ENCODE peak calls at places on chromosomes 1 and 21, in five cellular contexts. One of them, this sample, is unnamed.

GRCh38 chr1:74652711-74653131 is 20.9 kb downstream of the ERICH3 start:
- DNase-seq in type B pancreatic cell: no peak
- DNase-seq in heart right ventricle: no peak
- DNase-seq in endothelial cell of umbilical vein: no peak
- DNase-seq in prostate gland: no peak
- DNase-seq in this sample: peak; percentile 76

GRCh38 chr1:12168451-12169160 is 1.8 kb downstream of the TNFRSF1B start:
- DNase-seq in type B pancreatic cell: no peak
- DNase-seq in heart right ventricle: peak; percentile 45
- DNase-seq in endothelial cell of umbilical vein: no peak
- DNase-seq in prostate gland: no peak
- DNase-seq in this sample: no peak

GRCh38 chr1:19596719-19597462 is 47.2 kb upstream of the NBL1 start:
- DNase-seq in type B pancreatic cell: peak; percentile 95
- DNase-seq in heart right ventricle: peak; percentile 94
- DNase-seq in endothelial cell of umbilical vein: peak; percentile 97
- DNase-seq in prostate gland: peak; percentile 96
- DNase-seq in this sample: peak; percentile 90

GRCh38 chr1:58047265-58047858 is 499.2 kb downstream of the OMA1 start:
- DNase-seq in type B pancreatic cell: no peak
- DNase-seq in heart right ventricle: peak; percentile 27
- DNase-seq in endothelial cell of umbilical vein: peak; percentile 9
- DNase-seq in prostate gland: no peak
- DNase-seq in this sample: peak; percentile 53

GRCh38 chr1:22127248-22127647 is 15.6 kb downstream of the WNT4 start:
- DNase-seq in type B pancreatic cell: no peak
- DNase-seq in heart right ventricle: no peak
- DNase-seq in endothelial cell of umbilical vein: no peak
- DNase-seq in prostate gland: no peak
- DNase-seq in this sample: no peak

GRCh38 chr21:41743321-41744027 is 23.4 kb downstream of the RIPK4 start:
- DNase-seq in type B pancreatic cell: no peak
- DNase-seq in heart right ventricle: no peak
- DNase-seq in endothelial cell of umbilical vein: no peak
- DNase-seq in prostate gland: no peak
- DNase-seq in this sample: no peak

GRCh38 chr21:14959343-14959742 is 105.5 kb downstream of the NRIP1 start:
- DNase-seq in type B pancreatic cell: no peak
- DNase-seq in heart right ventricle: no peak
- DNase-seq in endothelial cell of umbilical vein: no peak
- DNase-seq in prostate gland: no peak
- DNase-seq in this sample: no peak

GRCh38 chr1:41758490-41758889 is 160.2 kb downstream of the HIVEP3 start:
- DNase-seq in type B pancreatic cell: no peak
- DNase-seq in heart right ventricle: no peak
- DNase-seq in endothelial cell of umbilical vein: no peak
- DNase-seq in prostate gland: no peak
- DNase-seq in this sample: no peak

GRCh38 chr1:111406325-111406768 is 21.2 kb downstream of the OVGP1 start:
- DNase-seq in type B pancreatic cell: no peak
- DNase-seq in heart right ventricle: no peak
- DNase-seq in endothelial cell of umbilical vein: peak; percentile 83
- DNase-seq in prostate gland: peak; percentile 91
- DNase-seq in this sample: peak; percentile 44

GRCh38 chr1:19734056-19734455 is 65.7 kb downstream of the TMCO4 start:
- DNase-seq in type B pancreatic cell: no peak
- DNase-seq in heart right ventricle: no peak
- DNase-seq in endothelial cell of umbilical vein: no peak
- DNase-seq in prostate gland: no peak
- DNase-seq in this sample: no peak

GRCh38 chr1:31944205-31945089 is 6.3 kb upstream of the PTP4A2 start:
- DNase-seq in type B pancreatic cell: peak; percentile 84
- DNase-seq in heart right ventricle: peak; percentile 91
- DNase-seq in endothelial cell of umbilical vein: peak; percentile 86
- DNase-seq in prostate gland: peak; percentile 66
- DNase-seq in this sample: peak; percentile 89

GRCh38 chr1:109386054-109386717 is 11.5 kb downstream of the SORT1 start:
- DNase-seq in type B pancreatic cell: no peak
- DNase-seq in heart right ventricle: no peak
- DNase-seq in endothelial cell of umbilical vein: no peak
- DNase-seq in prostate gland: no peak
- DNase-seq in this sample: no peak

GRCh38 chr1:246117066-246117791 is 389.9 kb downstream of the SMYD3 start:
- DNase-seq in type B pancreatic cell: no peak
- DNase-seq in heart right ventricle: no peak
- DNase-seq in endothelial cell of umbilical vein: peak; percentile 70
- DNase-seq in prostate gland: no peak
- DNase-seq in this sample: peak; percentile 67

GRCh38 chr1:16443975-16444745 is 3.6 kb downstream of the NECAP2 start:
- DNase-seq in type B pancreatic cell: no peak
- DNase-seq in heart right ventricle: no peak
- DNase-seq in endothelial cell of umbilical vein: no peak
- DNase-seq in prostate gland: no peak
- DNase-seq in this sample: no peak

GRCh38 chr1:155504207-155504606 is 58.4 kb downstream of the ASH1L start:
- DNase-seq in type B pancreatic cell: no peak
- DNase-seq in heart right ventricle: no peak
- DNase-seq in endothelial cell of umbilical vein: peak; percentile 45
- DNase-seq in prostate gland: no peak
- DNase-seq in this sample: peak; percentile 9

GRCh38 chr1:155513300-155513926 is 49.2 kb downstream of the ASH1L start:
- DNase-seq in type B pancreatic cell: no peak
- DNase-seq in heart right ventricle: no peak
- DNase-seq in endothelial cell of umbilical vein: no peak
- DNase-seq in prostate gland: no peak
- DNase-seq in this sample: no peak

GRCh38 chr1:155509064-155509463 is 53.5 kb downstream of the ASH1L start:
- DNase-seq in type B pancreatic cell: no peak
- DNase-seq in heart right ventricle: no peak
- DNase-seq in endothelial cell of umbilical vein: no peak
- DNase-seq in prostate gland: no peak
- DNase-seq in this sample: no peak

GRCh38 chr1:155507960-155508359 is 54.6 kb downstream of the ASH1L start:
- DNase-seq in type B pancreatic cell: no peak
- DNase-seq in heart right ventricle: no peak
- DNase-seq in endothelial cell of umbilical vein: no peak
- DNase-seq in prostate gland: no peak
- DNase-seq in this sample: no peak
- TF ChIP-seq CTCF in type B pancreatic cell: no peak
- TF ChIP-seq CTCF in heart right ventricle: no peak
- TF ChIP-seq CTCF in endothelial cell of umbilical vein: no peak
- TF ChIP-seq CTCF in prostate gland: no peak
- TF ChIP-seq CTCF in this sample: no peak

GRCh38 chr1:207888647-207889046 is 22.3 kb downstream of the CD34 start:
- DNase-seq in type B pancreatic cell: no peak
- DNase-seq in heart right ventricle: peak; percentile 53
- DNase-seq in endothelial cell of umbilical vein: peak; percentile 26
- DNase-seq in prostate gland: no peak
- DNase-seq in this sample: no peak
- TF ChIP-seq CTCF in type B pancreatic cell: peak; percentile 46
- TF ChIP-seq CTCF in heart right ventricle: no peak
- TF ChIP-seq CTCF in endothelial cell of umbilical vein: peak; percentile 27
- TF ChIP-seq CTCF in prostate gland: no peak
- TF ChIP-seq CTCF in this sample: no peak

DNA sequence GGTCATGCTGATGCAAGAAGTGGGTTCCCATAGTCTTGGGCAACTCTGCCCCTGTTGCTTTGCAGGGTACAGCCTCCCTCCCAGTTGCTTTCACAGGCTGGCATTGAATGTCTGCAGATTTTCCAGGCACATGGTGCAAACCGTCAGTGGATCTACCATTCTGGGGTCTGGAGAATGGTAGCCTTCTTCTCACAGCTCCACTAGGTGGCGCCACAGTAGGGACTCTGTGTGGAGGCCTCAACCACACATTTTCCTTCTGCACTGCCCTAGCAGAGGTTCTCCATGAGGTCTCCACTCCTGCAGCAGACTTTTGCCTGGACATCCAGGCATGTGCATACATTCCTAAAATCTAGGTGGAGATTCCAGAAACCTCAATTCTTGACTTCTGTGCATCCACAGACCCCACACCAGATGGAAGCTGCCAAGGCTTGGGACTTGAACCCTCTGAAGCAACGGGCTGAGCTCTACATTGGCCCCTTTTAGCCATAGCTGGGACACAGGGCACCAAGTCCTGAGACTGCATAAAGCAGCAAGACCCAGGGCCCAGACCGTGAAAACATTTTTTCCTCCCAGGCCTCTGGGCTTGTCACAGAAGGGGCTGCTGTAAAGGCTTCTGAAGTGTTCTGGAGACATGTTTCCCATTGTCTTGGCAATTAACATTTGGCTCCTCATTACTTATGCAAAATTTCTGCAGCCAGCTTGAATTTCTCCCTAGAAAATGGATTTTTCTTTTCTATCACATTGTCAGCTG is 466.2 kb upstream of the PBX1 start:
- DNase-seq in type B pancreatic cell: no peak
- DNase-seq in heart right ventricle: no peak
- DNase-seq in endothelial cell of umbilical vein: no peak
- DNase-seq in prostate gland: no peak
- DNase-seq in this sample: no peak
- TF ChIP-seq CTCF in type B pancreatic cell: peak; percentile 41
- TF ChIP-seq CTCF in heart right ventricle: peak; percentile 15
- TF ChIP-seq CTCF in endothelial cell of umbilical vein: peak; percentile 33
- TF ChIP-seq CTCF in prostate gland: peak; percentile 30
- TF ChIP-seq CTCF in this sample: no peak

GRCh38 chr1:47333922-47334764 is 553 bp downstream of the CMPK1 start:
- DNase-seq in type B pancreatic cell: peak; percentile 85
- DNase-seq in heart right ventricle: peak; percentile 83
- DNase-seq in endothelial cell of umbilical vein: peak; percentile 78
- DNase-seq in prostate gland: peak; percentile 78
- DNase-seq in this sample: peak; percentile 81
- TF ChIP-seq CTCF in type B pancreatic cell: peak; percentile 11
- TF ChIP-seq CTCF in heart right ventricle: peak; percentile 24
- TF ChIP-seq CTCF in endothelial cell of umbilical vein: no peak
- TF ChIP-seq CTCF in prostate gland: peak; percentile 31
- TF ChIP-seq CTCF in this sample: peak; percentile 32

GRCh38 chr1:89198500-89199072 is at the start of gene GBP4:
- DNase-seq in type B pancreatic cell: no peak
- DNase-seq in heart right ventricle: peak; percentile 37
- DNase-seq in endothelial cell of umbilical vein: peak; percentile 64
- DNase-seq in prostate gland: peak; percentile 55
- DNase-seq in this sample: peak; percentile 18
- TF ChIP-seq CTCF in type B pancreatic cell: no peak
- TF ChIP-seq CTCF in heart right ventricle: no peak
- TF ChIP-seq CTCF in endothelial cell of umbilical vein: no peak
- TF ChIP-seq CTCF in prostate gland: no peak
- TF ChIP-seq CTCF in this sample: no peak

GRCh38 chr1:21097744-21098143 is 79.0 kb downstream of the EIF4G3 start:
- DNase-seq in type B pancreatic cell: no peak
- DNase-seq in heart right ventricle: no peak
- DNase-seq in endothelial cell of umbilical vein: peak; percentile 81
- DNase-seq in prostate gland: no peak
- DNase-seq in this sample: no peak

GRCh38 chr1:21099869-21100131 is 76.9 kb downstream of the EIF4G3 start:
- DNase-seq in type B pancreatic cell: no peak
- DNase-seq in heart right ventricle: no peak
- DNase-seq in endothelial cell of umbilical vein: no peak
- DNase-seq in prostate gland: no peak
- DNase-seq in this sample: no peak

GRCh38 chr1:21099034-21099868 is 77.4 kb downstream of the EIF4G3 start:
- DNase-seq in type B pancreatic cell: no peak
- DNase-seq in heart right ventricle: no peak
- DNase-seq in endothelial cell of umbilical vein: no peak
- DNase-seq in prostate gland: no peak
- DNase-seq in this sample: no peak

GRCh38 chr1:21098186-21098915 is 78.3 kb downstream of the EIF4G3 start:
- DNase-seq in type B pancreatic cell: no peak
- DNase-seq in heart right ventricle: no peak
- DNase-seq in endothelial cell of umbilical vein: no peak
- DNase-seq in prostate gland: no peak
- DNase-seq in this sample: no peak

DNA sequence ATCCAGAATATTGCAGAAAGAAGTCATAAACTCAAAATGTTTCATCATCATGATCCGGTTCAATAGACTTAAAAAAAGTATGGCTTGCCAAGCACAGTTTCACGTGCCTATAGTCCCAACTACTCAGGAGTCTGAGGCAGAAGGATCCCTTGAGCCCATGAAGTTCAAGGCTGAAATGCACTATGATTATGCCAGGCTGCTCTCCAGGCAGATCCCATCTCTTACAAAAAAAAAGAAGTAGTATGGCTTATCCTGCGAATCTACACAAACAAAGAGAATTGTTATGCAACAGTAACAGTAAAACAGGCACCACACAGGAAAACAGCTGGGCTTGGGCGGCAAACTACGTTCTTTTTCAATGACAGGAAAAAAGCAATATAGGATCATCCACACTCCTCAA is 76.2 kb downstream of the EIF4G3 start:
- DNase-seq in type B pancreatic cell: no peak
- DNase-seq in heart right ventricle: no peak
- DNase-seq in endothelial cell of umbilical vein: peak; percentile 75
- DNase-seq in prostate gland: no peak
- DNase-seq in this sample: no peak
- TF ChIP-seq CTCF in type B pancreatic cell: no peak
- TF ChIP-seq CTCF in heart right ventricle: no peak
- TF ChIP-seq CTCF in endothelial cell of umbilical vein: no peak
- TF ChIP-seq CTCF in prostate gland: no peak
- TF ChIP-seq CTCF in this sample: no peak